ENCODE peak calls at places on chromosome 9, in four cellular contexts. X is HEK293T, R is WTC11, Y is K562. W is an unnamed sample.

GRCh38 chr9:129946596-129946995 is 96.4 kb downstream of the FNBP1 start:
- DNase-seq in X (no peak), R (no peak), Y (no peak), W (no peak)

GRCh38 chr9:131125038-131125287 is 423 bp upstream of the NUP214 start:
- DNase-seq in X (no peak), R (no peak), Y (no peak), W (no peak)

GRCh38 chr9:74777136-74777879 is 110.4 kb downstream of the TRPM6 start:
- DNase-seq in X (peak), R (peak), Y (peak), W (peak)

GRCh38 chr9:127058645-127059021 is 63.8 kb downstream of the ANGPTL2 start:
- DNase-seq in X (no peak), R (no peak), Y (no peak), W (no peak)

GRCh38 chr9:4197548-4197947 is 102.3 kb downstream of the GLIS3 start:
- DNase-seq in X (peak), R (peak), Y (peak), W (peak)

GRCh38 chr9:124019771-124020519 is 8.4 kb downstream of the LHX2 start:
- DNase-seq in X (no peak), R (no peak), Y (no peak), W (no peak)

GRCh38 chr9:134662143-134662876 is 20.7 kb downstream of the COL5A1 start:
- DNase-seq in X (no peak), R (no peak), Y (no peak), W (no peak)

GRCh38 chr9:94867842-94868312 is 141.4 kb downstream of the AOPEP start:
- DNase-seq in X (no peak), R (no peak), Y (no peak), W (no peak)

GRCh38 chr9:37329576-37329975 is 92.9 kb upstream of the GRHPR start:
- DNase-seq in X (no peak), R (no peak), Y (no peak), W (no peak)

GRCh38 chr9:79312686-79313421 is 258.9 kb upstream of the TLE4 start:
- DNase-seq in X (no peak), R (peak), Y (no peak), W (no peak)

GRCh38 chr9:114202849-114203248 is 47.5 kb downstream of the COL27A1 start:
- DNase-seq in X (no peak), R (no peak), Y (no peak), W (no peak)

GRCh38 chr9:93280661-93281259 is 96.8 kb downstream of the WNK2 start:
- DNase-seq in X (no peak), R (no peak), Y (no peak), W (no peak)

GRCh38 chr9:556199-556598 is 285.3 kb upstream of the DMRT1 start:
- DNase-seq in X (no peak), R (no peak), Y (no peak), W (no peak)

GRCh38 chr9:106892632-106893031 is 29.7 kb downstream of the ZNF462 start:
- DNase-seq in X (peak), R (peak), Y (no peak), W (peak)

GRCh38 chr9:87792831-87793288 is 66.9 kb downstream of the CTSL start:
- DNase-seq in X (no peak), R (no peak), Y (peak), W (peak)

GRCh38 chr9:26142201-26142600 is 464.0 kb upstream of the TUSC1 start:
- DNase-seq in X (no peak), R (no peak), Y (no peak), W (no peak)

GRCh38 chr9:16307626-16308195 is 562.8 kb downstream of the BNC2 start:
- DNase-seq in X (no peak), R (no peak), Y (no peak), W (no peak)

GRCh38 chr9:133195029-133195428 is 14.0 kb downstream of the OBP2B start:
- DNase-seq in X (no peak), R (no peak), Y (no peak), W (no peak)

GRCh38 chr9:101387871-101388506 is 3.2 kb upstream of the BAAT start:
- DNase-seq in X (peak), R (no peak), Y (no peak), W (peak)

GRCh38 chr9:19490269-19490668 is 81.5 kb downstream of the ACER2 start:
- DNase-seq in X (no peak), R (no peak), Y (no peak), W (no peak)

GRCh38 chr9:98209530-98209929 is 17.1 kb upstream of the CORO2A start:
- DNase-seq in X (no peak), R (no peak), Y (no peak), W (no peak)

GRCh38 chr9:114207034-114207815 is 51.9 kb downstream of the COL27A1 start:
- DNase-seq in X (no peak), R (no peak), Y (no peak), W (no peak)

GRCh38 chr9:90974643-90975245 is 173.1 kb downstream of the SYK start:
- DNase-seq in X (no peak), R (no peak), Y (no peak), W (no peak)

GRCh38 chr9:15276328-15276969 is 30.6 kb downstream of the TTC39B start:
- DNase-seq in X (no peak), R (no peak), Y (no peak), W (peak)

GRCh38 chr9:121567142-121568100 is 67.8 kb upstream of the GGTA1 start:
- DNase-seq in X (no peak), R (no peak), Y (no peak), W (no peak)

GRCh38 chr9:129160712-129161533 is 17.1 kb downstream of the IER5L start:
- DNase-seq in X (no peak), R (no peak), Y (no peak), W (no peak)

GRCh38 chr9:90998573-90998972 is 197.0 kb downstream of the SYK start:
- DNase-seq in X (no peak), R (no peak), Y (no peak), W (no peak)

GRCh38 chr9:93675336-93676150 is 99.2 kb downstream of the PHF2 start:
- DNase-seq in X (no peak), R (peak), Y (no peak), W (no peak)

GRCh38 chr9:127796899-127797370 is 5.7 kb upstream of the FPGS start:
- DNase-seq in X (no peak), R (no peak), Y (no peak), W (no peak)

GRCh38 chr9:16867571-16868311 is 2.7 kb downstream of the BNC2 start:
- DNase-seq in X (no peak), R (no peak), Y (no peak), W (peak)

GRCh38 chr9:129225815-129226214 is 47.8 kb upstream of the IER5L start:
- DNase-seq in X (no peak), R (peak), Y (peak), W (no peak)

GRCh38 chr9:126698251-126698650 is 84.5 kb downstream of the LMX1B start:
- DNase-seq in X (no peak), R (peak), Y (no peak), W (no peak)

GRCh38 chr9:116112236-116112635 is 41.4 kb upstream of the PAPPA start:
- DNase-seq in X (no peak), R (no peak), Y (no peak), W (no peak)

GRCh38 chr9:35646583-35647265 is 4.0 kb downstream of the SIT1 start:
- DNase-seq in X (peak), R (peak), Y (peak), W (peak)

GRCh38 chr9:115733318-115733717 is 420.3 kb upstream of the PAPPA start:
- DNase-seq in X (no peak), R (no peak), Y (no peak), W (no peak)

GRCh38 chr9:86452194-86452828 is 98.1 kb upstream of the TUT7 start:
- DNase-seq in X (no peak), R (no peak), Y (no peak), W (peak)

GRCh38 chr9:95003694-95004451 is 277.4 kb downstream of the AOPEP start:
- DNase-seq in X (no peak), R (peak), Y (peak), W (peak)

GRCh38 chr9:122642226-122642625 is 15.2 kb downstream of the OR1B1 start:
- DNase-seq in X (peak), R (peak), Y (no peak), W (no peak)

GRCh38 chr9:137721899-137722298 is 103.1 kb downstream of the EHMT1 start:
- DNase-seq in X (no peak), R (no peak), Y (no peak), W (no peak)
- TF ChIP-seq ELF4 in X (no peak), R (no peak), Y (no peak), W (no peak)

DNA sequence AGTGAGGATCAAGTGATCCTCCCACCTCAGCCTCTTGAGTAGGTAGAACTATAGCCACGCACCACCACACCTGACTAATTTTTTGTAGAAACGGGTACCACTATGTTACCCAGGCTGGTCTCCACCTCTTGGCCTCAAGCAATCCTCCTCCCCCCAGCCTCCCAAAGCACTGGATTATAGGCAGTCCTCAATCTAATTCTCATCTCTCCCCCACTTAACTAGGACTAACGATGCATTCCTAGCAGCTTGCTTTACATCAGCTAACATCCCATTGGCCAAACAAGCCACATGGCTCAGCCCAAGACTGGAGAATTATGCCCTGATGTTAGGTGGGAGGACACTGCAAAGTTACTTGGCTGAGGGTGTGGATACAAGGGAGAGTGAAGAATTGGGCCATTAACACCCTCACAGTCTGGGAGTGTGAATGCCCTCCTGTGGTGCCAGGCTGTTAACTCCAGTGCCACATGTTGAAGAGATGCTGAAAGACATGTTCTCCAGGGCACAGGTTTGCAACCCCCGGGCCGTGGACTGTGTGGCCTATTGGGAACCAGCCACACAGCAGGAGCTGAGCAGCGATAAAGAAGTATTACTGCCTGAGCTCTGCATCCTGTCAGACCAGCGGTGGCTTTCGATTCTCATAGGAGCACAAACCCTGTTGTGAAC is 5.3 kb upstream of the ZNF367 start:
- DNase-seq in X (no peak), R (no peak), Y (no peak), W (no peak)
- TF ChIP-seq ELF4 in X (no peak), R (no peak), Y (no peak), W (no peak)

GRCh38 chr9:12863624-12864023 is 88.8 kb downstream of the LURAP1L start:
- DNase-seq in X (no peak), R (no peak), Y (no peak), W (no peak)

GRCh38 chr9:12856608-12857007 is 81.8 kb downstream of the LURAP1L start:
- DNase-seq in X (no peak), R (peak), Y (no peak), W (no peak)

GRCh38 chr9:12862596-12862995 is 87.8 kb downstream of the LURAP1L start:
- DNase-seq in X (no peak), R (no peak), Y (no peak), W (no peak)

GRCh38 chr9:12861035-12861434 is 86.2 kb downstream of the LURAP1L start:
- DNase-seq in X (no peak), R (no peak), Y (no peak), W (no peak)

GRCh38 chr9:12859704-12860251 is 85.0 kb downstream of the LURAP1L start:
- DNase-seq in X (no peak), R (no peak), Y (no peak), W (no peak)
- TF ChIP-seq ELF4 in X (no peak), R (no peak), Y (no peak), W (no peak)

GRCh38 chr9:136333045-136333444 is 5.7 kb downstream of the GPSM1 start:
- DNase-seq in X (no peak), R (no peak), Y (no peak), W (no peak)

GRCh38 chr9:136331556-136332481 is 4.5 kb downstream of the GPSM1 start:
- DNase-seq in X (no peak), R (no peak), Y (no peak), W (no peak)

GRCh38 chr9:136331030-136331429 is 3.7 kb downstream of the GPSM1 start:
- DNase-seq in X (no peak), R (no peak), Y (no peak), W (no peak)

GRCh38 chr9:136333486-136333885 is 6.1 kb downstream of the GPSM1 start:
- DNase-seq in X (no peak), R (no peak), Y (no peak), W (no peak)

GRCh38 chr9:136332482-136332983 is 5.2 kb downstream of the GPSM1 start:
- DNase-seq in X (no peak), R (no peak), Y (no peak), W (no peak)
- TF ChIP-seq ELF4 in X (no peak), R (no peak), Y (no peak), W (no peak)

DNA sequence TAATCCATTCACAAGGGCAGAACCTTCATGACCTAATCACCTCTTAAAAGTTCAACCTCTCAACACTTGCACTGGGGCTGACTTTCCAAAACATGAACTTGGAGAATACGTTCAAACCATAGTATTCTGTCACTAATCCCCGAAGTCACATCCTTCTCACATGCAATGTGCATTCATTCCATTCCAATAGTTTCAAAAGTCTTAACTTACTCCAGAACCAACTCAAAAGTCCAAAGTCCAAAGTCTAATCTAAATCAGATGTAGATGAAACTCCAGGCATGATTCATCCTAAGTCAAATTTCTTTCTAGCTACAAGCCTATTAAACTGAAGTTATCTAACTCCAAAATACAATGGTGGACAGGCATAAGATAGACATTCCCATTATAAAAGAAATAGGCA is 21.7 kb upstream of the ADAMTSL1 start:
- DNase-seq in X (no peak), R (no peak), Y (no peak), W (no peak)
- TF ChIP-seq ELF4 in X (no peak), R (no peak), Y (no peak), W (no peak)

DNA sequence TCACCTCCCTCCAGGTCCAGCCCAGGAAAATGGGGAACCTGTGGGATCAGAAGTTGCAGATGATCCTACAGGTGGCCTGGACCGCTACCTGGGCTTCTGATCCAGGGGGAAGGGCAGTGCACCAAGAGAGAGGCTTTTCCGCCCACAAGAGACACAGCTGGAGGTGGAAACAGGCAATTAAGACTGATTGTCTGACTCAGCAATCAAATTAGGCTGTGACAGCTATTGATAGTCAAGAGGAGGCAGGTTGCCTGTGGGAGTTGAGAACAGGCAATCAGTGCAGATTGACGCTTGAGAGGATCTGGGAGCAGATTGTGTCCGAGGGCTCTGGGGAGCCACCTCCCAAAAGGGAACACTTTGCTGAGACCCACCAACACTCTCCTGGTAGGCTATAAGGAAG is 71.1 kb upstream of the SLC44A1 start:
- DNase-seq in X (no peak), R (peak), Y (no peak), W (no peak)
- TF ChIP-seq ELF4 in X (no peak), R (no peak), Y (no peak), W (no peak)